ENCODE peak calls at places on chromosomes 12 and 14, in five cellular contexts. One of them, this sample, is unnamed.

GRCh38 chr12:14988035-14988434 is 15.2 kb downstream of the PDE6H start:
- DNase-seq in astrocyte of the cerebellum: no peak
- DNase-seq in fibroblast of mammary gland: no peak
- DNase-seq in AG04449: no peak
- DNase-seq in GM12865: peak; percentile 39
- DNase-seq in this sample: no peak

GRCh38 chr14:104726600-104727451 is 2.8 kb downstream of the ADSS1 start:
- DNase-seq in fibroblast of mammary gland: no peak
- DNase-seq in AG04449: no peak
- DNase-seq in astrocyte of the cerebellum: no peak
- DNase-seq in GM12865: no peak
- DNase-seq in this sample: no peak

GRCh38 chr12:91178139-91178561 is 4.5 kb downstream of the DCN start:
- DNase-seq in fibroblast of mammary gland: peak; percentile 69
- DNase-seq in astrocyte of the cerebellum: no peak
- DNase-seq in AG04449: no peak
- DNase-seq in GM12865: no peak
- DNase-seq in this sample: peak; percentile 73

GRCh38 chr14:68552597-68552996 is 240.3 kb downstream of the ZFP36L1 start:
- DNase-seq in AG04449: no peak
- DNase-seq in astrocyte of the cerebellum: peak; percentile 72
- DNase-seq in fibroblast of mammary gland: peak; percentile 45
- DNase-seq in GM12865: no peak
- DNase-seq in this sample: peak; percentile 45

GRCh38 chr12:94219622-94220302 is 71.4 kb downstream of the PLXNC1 start:
- DNase-seq in AG04449: no peak
- DNase-seq in astrocyte of the cerebellum: no peak
- DNase-seq in fibroblast of mammary gland: no peak
- DNase-seq in GM12865: no peak
- DNase-seq in this sample: no peak

GRCh38 chr12:75592086-75592485 is 80.7 kb upstream of the KRR1 start:
- DNase-seq in astrocyte of the cerebellum: no peak
- DNase-seq in AG04449: no peak
- DNase-seq in GM12865: no peak
- DNase-seq in fibroblast of mammary gland: no peak
- DNase-seq in this sample: peak; percentile 26

GRCh38 chr12:63848450-63848849 is 4.0 kb downstream of the SRGAP1 start:
- DNase-seq in AG04449: no peak
- DNase-seq in fibroblast of mammary gland: no peak
- DNase-seq in GM12865: peak; percentile 38
- DNase-seq in astrocyte of the cerebellum: no peak
- DNase-seq in this sample: no peak

GRCh38 chr12:71157601-71158233 is at the start of gene TSPAN8:
- DNase-seq in GM12865: no peak
- DNase-seq in fibroblast of mammary gland: no peak
- DNase-seq in astrocyte of the cerebellum: no peak
- DNase-seq in AG04449: no peak
- DNase-seq in this sample: no peak

GRCh38 chr14:56555921-56556570 is 23.6 kb upstream of the TMEM260 start:
- DNase-seq in fibroblast of mammary gland: peak; percentile 53
- DNase-seq in AG04449: no peak
- DNase-seq in astrocyte of the cerebellum: peak; percentile 15
- DNase-seq in GM12865: peak; percentile 19
- DNase-seq in this sample: peak; percentile 59

GRCh38 chr12:108730337-108731104 is 797 bp downstream of the CORO1C start:
- DNase-seq in AG04449: no peak
- DNase-seq in fibroblast of mammary gland: peak; percentile 85
- DNase-seq in GM12865: peak; percentile 75
- DNase-seq in astrocyte of the cerebellum: peak; percentile 44
- DNase-seq in this sample: peak; percentile 75

GRCh38 chr14:69615471-69616407 is 4.3 kb downstream of the SUSD6 start:
- DNase-seq in fibroblast of mammary gland: peak; percentile 79
- DNase-seq in AG04449: no peak
- DNase-seq in GM12865: peak; percentile 96
- DNase-seq in astrocyte of the cerebellum: peak; percentile 71
- DNase-seq in this sample: peak; percentile 86

GRCh38 chr12:20631711-20632110 is 63.4 kb upstream of the SLCO1C1 start:
- DNase-seq in AG04449: no peak
- DNase-seq in GM12865: no peak
- DNase-seq in fibroblast of mammary gland: peak; percentile 44
- DNase-seq in astrocyte of the cerebellum: peak; percentile 85
- DNase-seq in this sample: peak; percentile 14

GRCh38 chr12:106140223-106140986 is 1.7 kb upstream of the NUAK1 start:
- DNase-seq in astrocyte of the cerebellum: no peak
- DNase-seq in fibroblast of mammary gland: no peak
- DNase-seq in AG04449: no peak
- DNase-seq in GM12865: no peak
- DNase-seq in this sample: no peak

GRCh38 chr14:67166450-67166853 is 22.8 kb upstream of the GARIN2 start:
- DNase-seq in astrocyte of the cerebellum: peak; percentile 48
- DNase-seq in GM12865: peak; percentile 56
- DNase-seq in AG04449: no peak
- DNase-seq in fibroblast of mammary gland: peak; percentile 63
- DNase-seq in this sample: peak; percentile 68

GRCh38 chr12:43338848-43339526 is 213.0 kb downstream of the ADAMTS20 start:
- DNase-seq in AG04449: no peak
- DNase-seq in fibroblast of mammary gland: peak; percentile 82
- DNase-seq in GM12865: peak; percentile 50
- DNase-seq in astrocyte of the cerebellum: peak; percentile 71
- DNase-seq in this sample: peak; percentile 74

GRCh38 chr14:106657460-106657859 is 1131.1 kb downstream of the TMEM121 start:
- DNase-seq in AG04449: no peak
- DNase-seq in GM12865: peak; percentile 54
- DNase-seq in astrocyte of the cerebellum: no peak
- DNase-seq in fibroblast of mammary gland: no peak
- DNase-seq in this sample: no peak

GRCh38 chr14:93543766-93544165 is 113.0 kb downstream of the UNC79 start:
- DNase-seq in astrocyte of the cerebellum: no peak
- DNase-seq in AG04449: no peak
- DNase-seq in fibroblast of mammary gland: peak; percentile 42
- DNase-seq in GM12865: peak; percentile 18
- DNase-seq in this sample: peak; percentile 30

GRCh38 chr12:78085562-78086182 is 255.0 kb downstream of the NAV3 start:
- DNase-seq in astrocyte of the cerebellum: no peak
- DNase-seq in AG04449: no peak
- DNase-seq in GM12865: no peak
- DNase-seq in fibroblast of mammary gland: peak; percentile 86
- DNase-seq in this sample: peak; percentile 17

GRCh38 chr12:114952573-114953196 is 268.7 kb upstream of the TBX3 start:
- DNase-seq in GM12865: no peak
- DNase-seq in fibroblast of mammary gland: no peak
- DNase-seq in astrocyte of the cerebellum: peak; percentile 37
- DNase-seq in AG04449: no peak
- DNase-seq in this sample: peak; percentile 33

GRCh38 chr12:19201653-19202052 is 72.1 kb downstream of the PLEKHA5 start:
- DNase-seq in astrocyte of the cerebellum: no peak
- DNase-seq in fibroblast of mammary gland: peak; percentile 45
- DNase-seq in GM12865: no peak
- DNase-seq in AG04449: no peak
- DNase-seq in this sample: peak; percentile 64

GRCh38 chr12:71432936-71433335 is 6.7 kb upstream of the LGR5 start:
- DNase-seq in GM12865: no peak
- DNase-seq in AG04449: no peak
- DNase-seq in astrocyte of the cerebellum: no peak
- DNase-seq in fibroblast of mammary gland: no peak
- DNase-seq in this sample: no peak

GRCh38 chr14:85531141-85531593 is 1.2 kb downstream of the FLRT2 start:
- DNase-seq in fibroblast of mammary gland: peak; percentile 83
- DNase-seq in AG04449: no peak
- DNase-seq in astrocyte of the cerebellum: no peak
- DNase-seq in GM12865: no peak
- DNase-seq in this sample: peak; percentile 77

GRCh38 chr12:79689477-79690155 is 1.1 kb downstream of the PAWR start:
- DNase-seq in fibroblast of mammary gland: peak; percentile 46
- DNase-seq in GM12865: peak; percentile 62
- DNase-seq in astrocyte of the cerebellum: no peak
- DNase-seq in AG04449: no peak
- DNase-seq in this sample: peak; percentile 49

GRCh38 chr14:73261075-73261474 is 23.8 kb downstream of the PAPLN start:
- DNase-seq in fibroblast of mammary gland: no peak
- DNase-seq in AG04449: no peak
- DNase-seq in GM12865: no peak
- DNase-seq in astrocyte of the cerebellum: no peak
- DNase-seq in this sample: no peak

GRCh38 chr14:38964630-38965029 is 138.4 kb downstream of the SEC23A start:
- DNase-seq in astrocyte of the cerebellum: peak; percentile 27
- DNase-seq in fibroblast of mammary gland: no peak
- DNase-seq in AG04449: peak; percentile 23
- DNase-seq in GM12865: no peak
- DNase-seq in this sample: peak; percentile 12

GRCh38 chr12:76206039-76206676 is 121.7 kb upstream of the NAP1L1 start:
- DNase-seq in astrocyte of the cerebellum: no peak
- DNase-seq in GM12865: no peak
- DNase-seq in AG04449: no peak
- DNase-seq in fibroblast of mammary gland: no peak
- DNase-seq in this sample: no peak

GRCh38 chr12:2876431-2877046 is 435 bp downstream of the FOXM1 start:
- DNase-seq in astrocyte of the cerebellum: no peak
- DNase-seq in fibroblast of mammary gland: peak; percentile 21
- DNase-seq in AG04449: no peak
- DNase-seq in GM12865: peak; percentile 57
- DNase-seq in this sample: peak; percentile 35

GRCh38 chr14:36582011-36582873 is at the start of gene NKX2-8:
- DNase-seq in fibroblast of mammary gland: no peak
- DNase-seq in GM12865: no peak
- DNase-seq in astrocyte of the cerebellum: no peak
- DNase-seq in AG04449: no peak
- DNase-seq in this sample: no peak

GRCh38 chr14:65453807-65454480 is 41.4 kb downstream of the FUT8 start:
- DNase-seq in fibroblast of mammary gland: no peak
- DNase-seq in astrocyte of the cerebellum: peak; percentile 6
- DNase-seq in GM12865: no peak
- DNase-seq in AG04449: no peak
- DNase-seq in this sample: peak; percentile 20

GRCh38 chr12:27272375-27273028 is 28.4 kb downstream of the STK38L start:
- DNase-seq in GM12865: no peak
- DNase-seq in fibroblast of mammary gland: no peak
- DNase-seq in astrocyte of the cerebellum: no peak
- DNase-seq in AG04449: no peak
- DNase-seq in this sample: no peak

GRCh38 chr14:88481794-88482193 is 73.0 kb downstream of the PTPN21 start:
- DNase-seq in astrocyte of the cerebellum: no peak
- DNase-seq in GM12865: no peak
- DNase-seq in fibroblast of mammary gland: no peak
- DNase-seq in AG04449: no peak
- DNase-seq in this sample: no peak

GRCh38 chr12:99824900-99825562 is 159.7 kb downstream of the ANKS1B start:
- DNase-seq in GM12865: no peak
- DNase-seq in astrocyte of the cerebellum: no peak
- DNase-seq in AG04449: no peak
- DNase-seq in fibroblast of mammary gland: no peak
- DNase-seq in this sample: no peak

GRCh38 chr12:84413656-84414055 is 498.9 kb downstream of the SLC6A15 start:
- DNase-seq in fibroblast of mammary gland: no peak
- DNase-seq in GM12865: no peak
- DNase-seq in astrocyte of the cerebellum: no peak
- DNase-seq in AG04449: no peak
- DNase-seq in this sample: no peak

GRCh38 chr12:90575995-90576394 is 379.0 kb downstream of the CCER1 start:
- DNase-seq in GM12865: no peak
- DNase-seq in astrocyte of the cerebellum: no peak
- DNase-seq in fibroblast of mammary gland: no peak
- DNase-seq in AG04449: no peak
- DNase-seq in this sample: no peak

GRCh38 chr12:32062841-32063240 is 43.8 kb upstream of the BICD1 start:
- DNase-seq in GM12865: peak; percentile 51
- DNase-seq in fibroblast of mammary gland: no peak
- DNase-seq in AG04449: no peak
- DNase-seq in astrocyte of the cerebellum: no peak
- DNase-seq in this sample: no peak
- TF ChIP-seq CTCF in GM12865: no peak
- TF ChIP-seq CTCF in fibroblast of mammary gland: no peak
- TF ChIP-seq CTCF in AG04449: no peak
- TF ChIP-seq CTCF in astrocyte of the cerebellum: no peak
- TF ChIP-seq CTCF in this sample: no peak

GRCh38 chr12:116592116-116592637 is 33.0 kb downstream of the MAP1LC3B2 start:
- DNase-seq in astrocyte of the cerebellum: peak; percentile 19
- DNase-seq in GM12865: no peak
- DNase-seq in fibroblast of mammary gland: no peak
- DNase-seq in AG04449: no peak
- DNase-seq in this sample: peak; percentile 45
- H3K4me3 ChIP-seq in astrocyte of the cerebellum: no peak overlapping the region
- H3K4me3 ChIP-seq in GM12865: no peak overlapping the region
- H3K4me3 ChIP-seq in fibroblast of mammary gland: no peak overlapping the region
- H3K4me3 ChIP-seq in AG04449: no peak overlapping the region
- H3K4me3 ChIP-seq in this sample: no peak overlapping the region

GRCh38 chr12:50088577-50089335 is 3.6 kb downstream of the SMARCD1 start:
- DNase-seq in astrocyte of the cerebellum: no peak
- DNase-seq in fibroblast of mammary gland: peak; percentile 59
- DNase-seq in AG04449: no peak
- DNase-seq in GM12865: peak; percentile 73
- DNase-seq in this sample: peak; percentile 47
- TF ChIP-seq CTCF in astrocyte of the cerebellum: peak; percentile 88
- TF ChIP-seq CTCF in fibroblast of mammary gland: peak; percentile 85
- TF ChIP-seq CTCF in AG04449: peak; percentile 66
- TF ChIP-seq CTCF in GM12865: peak; percentile 84
- TF ChIP-seq CTCF in this sample: peak; percentile 85

GRCh38 chr12:13986031-13986430 is 4.6 kb upstream of the GRIN2B start:
- DNase-seq in GM12865: no peak
- DNase-seq in AG04449: no peak
- DNase-seq in astrocyte of the cerebellum: no peak
- DNase-seq in fibroblast of mammary gland: no peak
- DNase-seq in this sample: no peak

GRCh38 chr12:13982010-13982409 is 608 bp upstream of the GRIN2B start:
- DNase-seq in fibroblast of mammary gland: no peak
- DNase-seq in GM12865: peak; percentile 11
- DNase-seq in AG04449: no peak
- DNase-seq in astrocyte of the cerebellum: no peak
- DNase-seq in this sample: no peak

GRCh38 chr12:13980548-13981295 is 680 bp downstream of the GRIN2B start:
- DNase-seq in fibroblast of mammary gland: no peak
- DNase-seq in AG04449: no peak
- DNase-seq in GM12865: no peak
- DNase-seq in astrocyte of the cerebellum: no peak
- DNase-seq in this sample: no peak

GRCh38 chr12:13976880-13977279 is 4.5 kb downstream of the GRIN2B start:
- DNase-seq in fibroblast of mammary gland: no peak
- DNase-seq in AG04449: no peak
- DNase-seq in astrocyte of the cerebellum: no peak
- DNase-seq in GM12865: no peak
- DNase-seq in this sample: no peak

DNA sequence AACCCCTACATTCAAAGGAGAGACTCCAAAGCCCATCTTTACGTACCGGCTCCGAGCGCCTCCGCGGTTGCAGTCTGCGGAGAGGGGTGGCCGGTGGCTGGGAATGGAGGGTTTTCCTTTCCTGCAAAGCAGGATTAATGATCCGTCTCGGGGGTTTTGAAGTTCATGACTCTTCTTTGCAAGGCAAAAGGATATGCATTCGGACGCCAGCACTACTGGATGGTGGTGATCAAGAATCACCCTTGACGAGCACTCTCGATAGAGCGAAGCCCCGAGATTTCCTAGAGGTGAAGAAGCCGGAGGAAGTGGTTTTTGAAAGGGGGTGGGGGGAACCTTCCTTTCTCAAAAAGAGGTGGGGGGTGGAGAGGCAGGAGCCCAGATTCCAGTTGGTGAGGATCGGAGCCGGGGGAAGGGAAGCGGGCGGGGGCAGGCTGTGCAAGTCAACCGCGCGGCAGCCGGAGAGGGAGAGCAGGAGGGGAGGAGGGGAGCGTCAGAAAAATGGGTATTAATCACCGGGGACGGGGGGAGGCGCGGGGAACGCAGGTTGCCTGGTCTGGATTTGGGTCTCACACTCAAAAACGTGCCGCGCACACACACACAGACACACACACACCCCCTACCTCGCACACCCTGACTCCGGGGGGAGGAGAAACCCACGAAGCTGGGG is at the start of gene GRIN2B:
- DNase-seq in astrocyte of the cerebellum: no peak
- DNase-seq in GM12865: no peak
- DNase-seq in AG04449: no peak
- DNase-seq in fibroblast of mammary gland: peak; percentile 1
- DNase-seq in this sample: no peak
- H3K4me3 ChIP-seq in astrocyte of the cerebellum: peak within 1 kb of the TSS; percentile 29
- H3K4me3 ChIP-seq in GM12865: no peak within 1 kb of the TSS
- H3K4me3 ChIP-seq in AG04449: no peak within 1 kb of the TSS
- H3K4me3 ChIP-seq in fibroblast of mammary gland: no peak within 1 kb of the TSS
- H3K4me3 ChIP-seq in this sample: no peak within 1 kb of the TSS

This sample was measured in fibroblast of villous mesenchyme.